ENCODE peak calls at places on chromosomes 2 and 18, in ten cellular contexts. M, W, L, Y, P, G, C, S, R and V are unnamed samples.

GRCh38 chr2:121220995-121221394 is 64.0 kb downstream of the TFCP2L1 start:
- DNase-seq in Y (no peak), S (peak), C (no peak), W (peak), G (no peak), R (no peak), M (no peak), P (peak), L (peak), V (no peak)

GRCh38 chr2:197904446-197904845 is 100.1 kb downstream of the PLCL1 start:
- DNase-seq in P (no peak), Y (no peak), W (no peak), C (peak), L (no peak), R (no peak), M (no peak), S (no peak), G (no peak), V (peak)

GRCh38 chr18:31049189-31049588 is 6.6 kb upstream of the DSC3 start:
- DNase-seq in Y (no peak), L (no peak), C (peak), W (no peak), S (no peak), R (no peak), M (no peak), P (no peak), G (no peak), V (no peak)

GRCh38 chr18:12079504-12080237 is 14.0 kb upstream of the ANKRD62 start:
- DNase-seq in M (peak), S (no peak), C (no peak), R (no peak), L (no peak), G (no peak), P (peak), Y (peak), W (peak), V (no peak)

GRCh38 chr2:157722580-157723234 is 94.0 kb upstream of the ACVR1C start:
- DNase-seq in P (peak), G (no peak), W (peak), L (peak), C (no peak), S (no peak), M (no peak), Y (no peak), R (no peak), V (no peak)

GRCh38 chr2:3594493-3595281 is at the start of gene COLEC11:
- DNase-seq in G (peak), C (no peak), Y (peak), S (no peak), P (peak), R (no peak), L (no peak), W (peak), M (peak), V (no peak)

GRCh38 chr18:21741511-21742322 is 1.1 kb downstream of the MIB1 start:
- DNase-seq in G (no peak), M (peak), R (no peak), Y (no peak), S (no peak), P (peak), L (no peak), C (peak), W (peak), V (no peak)

GRCh38 chr2:237306787-237307170 is 107.2 kb downstream of the COL6A3 start:
- DNase-seq in L (peak), M (no peak), G (no peak), P (no peak), W (peak), Y (peak), C (no peak), S (no peak), R (no peak), V (no peak)

GRCh38 chr2:47599171-47599570 is 183.8 kb upstream of the MSH6 start:
- DNase-seq in W (no peak), M (no peak), C (peak), R (no peak), L (no peak), S (no peak), P (no peak), G (no peak), Y (no peak), V (no peak)

GRCh38 chr2:64112016-64112415 is 32.2 kb downstream of the PELI1 start:
- DNase-seq in L (no peak), M (no peak), Y (no peak), W (peak), S (no peak), P (no peak), G (no peak), C (no peak), R (no peak), V (no peak)

GRCh38 chr2:7037340-7038333 is 120.4 kb downstream of the RNF144A start:
- DNase-seq in C (peak), R (peak), L (peak), W (peak), P (peak), G (peak), Y (peak), M (no peak), S (peak), V (peak)

GRCh38 chr18:69956037-69956436 is 8.4 kb upstream of the CD226 start:
- DNase-seq in W (peak), M (no peak), S (no peak), P (no peak), Y (no peak), G (no peak), R (no peak), L (no peak), C (no peak), V (no peak)

GRCh38 chr2:63226297-63226696 is 175.7 kb downstream of the OTX1 start:
- DNase-seq in G (no peak), L (peak), W (no peak), P (no peak), S (no peak), Y (no peak), C (no peak), R (no peak), M (no peak), V (no peak)

GRCh38 chr2:31428001-31428418 is 13.5 kb upstream of the XDH start:
- DNase-seq in R (no peak), G (no peak), M (no peak), W (peak), Y (no peak), L (peak), C (peak), P (peak), S (no peak), V (no peak)

GRCh38 chr2:24304621-24305020 is 55.7 kb downstream of the ITSN2 start:
- DNase-seq in M (no peak), Y (peak), C (no peak), G (no peak), S (no peak), R (no peak), W (no peak), P (no peak), L (no peak), V (no peak)

GRCh38 chr2:127398239-127398590 is 10.4 kb upstream of the MAP3K2 start:
- DNase-seq in G (peak), S (peak), R (no peak), M (peak), Y (peak), C (peak), L (peak), W (peak), P (peak), V (no peak)

GRCh38 chr18:74451148-74451547 is 6.0 kb downstream of the DIPK1C start:
- DNase-seq in R (no peak), C (no peak), W (no peak), P (no peak), Y (no peak), L (no peak), M (no peak), S (no peak), G (no peak), V (no peak)

GRCh38 chr2:147382322-147382948 is 462.4 kb upstream of the ACVR2A start:
- DNase-seq in G (peak), S (no peak), C (no peak), R (no peak), Y (no peak), W (no peak), L (peak), M (no peak), P (no peak), V (no peak)

GRCh38 chr18:60554961-60555360 is 182.4 kb upstream of the MC4R start:
- DNase-seq in G (no peak), L (no peak), R (no peak), C (no peak), W (no peak), M (no peak), Y (no peak), P (no peak), S (no peak), V (no peak)